ENCODE peak calls at places on chromosomes 13 and 19, in ten cellular contexts. S, U, P, J, G, O, I, D, W and N are unnamed samples.

GRCh38 chr13:109156181-109156935 is 526.9 kb downstream of the MYO16 start:
- DNase-seq in G (peak), I (no peak), J (peak), U (no peak), O (no peak), P (no peak), D (no peak), S (no peak), W (no peak), N (no peak)

GRCh38 chr19:1704339-1704738 is 49.0 kb upstream of the ONECUT3 start:
- DNase-seq in I (no peak), O (no peak), J (no peak), U (no peak), G (no peak), D (no peak), S (no peak), W (no peak), P (no peak), N (no peak)

GRCh38 chr13:103238441-103238840 is 172.2 kb upstream of the SLC10A2 start:
- DNase-seq in U (no peak), J (no peak), O (no peak), I (no peak), S (no peak), G (no peak), P (no peak), D (no peak), W (no peak), N (no peak)

GRCh38 chr13:25429466-25429865 is 57.7 kb downstream of the ATP8A2 start:
- DNase-seq in U (no peak), G (no peak), S (no peak), W (no peak), I (no peak), J (no peak), D (no peak), O (no peak), P (no peak), N (no peak)

GRCh38 chr13:77042566-77043177 is 15.7 kb upstream of the FBXL3 start:
- DNase-seq in O (no peak), G (no peak), D (no peak), S (no peak), P (no peak), J (no peak), U (no peak), I (peak), W (no peak), N (no peak)

GRCh38 chr13:49683489-49683888 is 7.8 kb downstream of the EBPL start:
- DNase-seq in G (no peak), I (no peak), U (no peak), J (no peak), O (no peak), D (no peak), S (no peak), P (no peak), W (no peak), N (no peak)

GRCh38 chr13:113557013-113557412 is 27.5 kb upstream of the TFDP1 start:
- DNase-seq in S (no peak), D (no peak), J (no peak), I (no peak), P (no peak), W (no peak), G (no peak), U (no peak), O (no peak), N (no peak)

GRCh38 chr13:109725297-109725696 is 61.1 kb downstream of the IRS2 start:
- DNase-seq in W (no peak), P (no peak), U (no peak), D (no peak), O (no peak), G (no peak), S (no peak), I (no peak), J (no peak), N (no peak)

GRCh38 chr19:9863759-9864158 is 28.6 kb downstream of the PIN1 start:
- DNase-seq in J (no peak), O (no peak), U (no peak), G (no peak), I (no peak), S (no peak), W (no peak), P (no peak), D (no peak), N (no peak)

GRCh38 chr13:59750860-59751259 is 412.9 kb downstream of the DIAPH3 start:
- DNase-seq in D (peak), W (no peak), P (no peak), O (no peak), S (peak), J (no peak), I (no peak), G (peak), U (no peak), N (peak)

GRCh38 chr19:56933014-56933705 is 92.6 kb upstream of the PEG3 start:
- DNase-seq in J (no peak), D (peak), G (no peak), I (no peak), O (no peak), W (no peak), S (peak), U (no peak), P (no peak), N (peak)

GRCh38 chr19:3185482-3186376 is at the start of gene NCLN:
- DNase-seq in D (peak), S (peak), W (peak), P (peak), U (peak), I (peak), G (peak), O (peak), J (peak), N (peak)

GRCh38 chr19:46404039-46404883 is 9.1 kb downstream of the CCDC8 start:
- DNase-seq in I (peak), G (peak), W (peak), U (no peak), D (no peak), S (no peak), J (no peak), P (no peak), O (peak), N (no peak)

GRCh38 chr19:46610413-46610775 is 9.3 kb downstream of the CALM3 start:
- DNase-seq in P (no peak), W (peak), J (no peak), I (no peak), S (no peak), O (no peak), D (no peak), G (no peak), U (no peak), N (no peak)

GRCh38 chr19:41934849-41935374 is 6.7 kb upstream of the ERFL start:
- DNase-seq in J (no peak), P (peak), U (peak), D (peak), G (peak), S (peak), I (peak), W (peak), O (peak), N (no peak)

GRCh38 chr13:30718661-30719520 is 16.5 kb upstream of the ALOX5AP start:
- DNase-seq in S (no peak), W (no peak), D (no peak), I (no peak), G (peak), P (no peak), J (peak), U (no peak), O (peak), N (no peak)

GRCh38 chr13:75749407-75749806 is 113.3 kb downstream of the LMO7 start:
- DNase-seq in S (no peak), P (no peak), I (no peak), W (no peak), J (no peak), D (no peak), O (no peak), U (no peak), G (peak), N (no peak)

GRCh38 chr13:108850706-108851105 is 221.3 kb downstream of the MYO16 start:
- DNase-seq in U (no peak), S (no peak), O (no peak), I (no peak), W (no peak), J (no peak), G (no peak), P (no peak), D (no peak), N (no peak)

GRCh38 chr13:36813226-36813625 is 5.8 kb upstream of the RFXAP start:
- DNase-seq in U (no peak), W (no peak), O (no peak), G (no peak), S (no peak), P (no peak), I (no peak), J (no peak), D (no peak), N (no peak)

GRCh38 chr19:2699413-2700142 is 2.9 kb downstream of the GNG7 start:
- DNase-seq in W (no peak), I (no peak), G (no peak), D (no peak), J (no peak), P (no peak), O (peak), U (no peak), S (no peak), N (no peak)